ENCODE peak calls at places on chromosomes 3 and 15, in ten cellular contexts. B is fibroblast of the conjunctiva, Z is HTR-8/SVneo, Q is HEK293T, S is amniotic epithelial cell, G is mucosa of descending colon, X is NCI-H187, I is H9, D is GM20000, K is memory B cell. Y is an unnamed sample.
A peak's percentile ranks its signal among the peaks of the same experiment; 100 is the strongest.

GRCh38 chr3:38725726-38726410 is 76.4 kb upstream of the SCN5A start:
- DNase-seq in B (no peak), Z (no peak), Q (no peak), S (peak; percentile 38), G (no peak), X (no peak), I (no peak), D (no peak), K (no peak), Y (no peak)

GRCh38 chr3:8600457-8600856 is 44.1 kb downstream of the SSUH2 start:
- DNase-seq in B (no peak), Z (no peak), Q (no peak), S (no peak), G (no peak), X (no peak), I (no peak), D (no peak), K (no peak), Y (no peak)

GRCh38 chr3:51539291-51539891 is 872 bp downstream of the RAD54L2 start:
- DNase-seq in B (peak; percentile 4), Z (peak; percentile 49), Q (peak; percentile 33), S (peak; percentile 78), G (peak; percentile 25), X (no peak), I (peak; percentile 42), D (peak; percentile 43), K (no peak), Y (peak; percentile 41)

GRCh38 chr15:62209821-62210220 is 44.7 kb upstream of the C2CD4B start:
- DNase-seq in B (no peak), Z (no peak), Q (no peak), S (no peak), G (peak; percentile 6), X (no peak), I (no peak), D (no peak), K (no peak), Y (no peak)

GRCh38 chr3:56802793-56803192 is 1.0 kb upstream of the ARHGEF3 start:
- DNase-seq in B (no peak), Z (no peak), Q (no peak), S (no peak), G (no peak), X (no peak), I (no peak), D (no peak), K (no peak), Y (no peak)

GRCh38 chr3:113535898-113536297 is 3.5 kb downstream of the SIDT1 start:
- DNase-seq in B (no peak), Z (no peak), Q (peak; percentile 26), S (no peak), G (no peak), X (no peak), I (no peak), D (no peak), K (no peak), Y (no peak)

GRCh38 chr3:158961911-158962310 is 160.1 kb downstream of the MFSD1 start:
- DNase-seq in B (no peak), Z (no peak), Q (no peak), S (no peak), G (no peak), X (no peak), I (no peak), D (no peak), K (no peak), Y (no peak)

GRCh38 chr15:75577401-75578205 is 1.5 kb downstream of the PTPN9 start:
- DNase-seq in B (no peak), Z (peak; percentile 24), Q (no peak), S (peak; percentile 29), G (peak; percentile 15), X (no peak), I (no peak), D (no peak), K (no peak), Y (peak; percentile 39)

GRCh38 chr3:184040010-184040409 is 8.5 kb downstream of the HTR3D start:
- DNase-seq in B (no peak), Z (peak; percentile 69), Q (peak; percentile 31), S (peak; percentile 23), G (peak; percentile 3), X (no peak), I (peak; percentile 63), D (no peak), K (no peak), Y (peak; percentile 49)

GRCh38 chr3:57998366-57999283 is 9.6 kb upstream of the FLNB start:
- DNase-seq in B (no peak), Z (no peak), Q (peak; percentile 39), S (peak; percentile 87), G (peak; percentile 63), X (no peak), I (no peak), D (peak; percentile 56), K (no peak), Y (peak; percentile 23)

GRCh38 chr3:179768080-179768479 is 115.2 kb downstream of the USP13 start:
- DNase-seq in B (peak; percentile 44), Z (peak; percentile 48), Q (peak; percentile 26), S (peak; percentile 59), G (peak; percentile 57), X (no peak), I (peak; percentile 50), D (no peak), K (no peak), Y (no peak)

GRCh38 chr3:197406266-197406665 is 107.9 kb upstream of the DLG1 start:
- DNase-seq in B (no peak), Z (no peak), Q (no peak), S (no peak), G (no peak), X (no peak), I (no peak), D (no peak), K (no peak), Y (peak; percentile 31)

GRCh38 chr3:126348308-126348920 is 8.8 kb downstream of the KLF15 start:
- DNase-seq in B (no peak), Z (no peak), Q (peak; percentile 26), S (no peak), G (no peak), X (no peak), I (peak; percentile 69), D (no peak), K (no peak), Y (peak; percentile 39)

GRCh38 chr15:38690221-38690620 is 125.6 kb upstream of the RASGRP1 start:
- DNase-seq in B (no peak), Z (no peak), Q (no peak), S (no peak), G (no peak), X (peak; percentile 40), I (no peak), D (no peak), K (no peak), Y (no peak)

GRCh38 chr15:74200871-74201419 is 1.6 kb downstream of the STRA6 start:
- DNase-seq in B (no peak), Z (no peak), Q (no peak), S (no peak), G (no peak), X (no peak), I (no peak), D (no peak), K (no peak), Y (peak; percentile 63)

GRCh38 chr3:170992854-170993253 is 33.7 kb downstream of the SLC2A2 start:
- DNase-seq in B (no peak), Z (no peak), Q (no peak), S (peak; percentile 32), G (no peak), X (no peak), I (no peak), D (no peak), K (no peak), Y (no peak)

GRCh38 chr15:91886878-91887277 is 33.4 kb downstream of the SLCO3A1 start:
- DNase-seq in B (no peak), Z (no peak), Q (no peak), S (no peak), G (no peak), X (no peak), I (no peak), D (no peak), K (no peak), Y (no peak)

GRCh38 chr3:119352235-119352634 is 58.1 kb downstream of the ARHGAP31 start:
- DNase-seq in B (no peak), Z (no peak), Q (no peak), S (peak; percentile 67), G (no peak), X (no peak), I (no peak), D (peak; percentile 55), K (peak; percentile 22), Y (no peak)

GRCh38 chr3:50630916-50631315 is 14.0 kb downstream of the MAPKAPK3 start:
- DNase-seq in B (no peak), Z (no peak), Q (no peak), S (no peak), G (no peak), X (no peak), I (no peak), D (no peak), K (no peak), Y (no peak)

Y was measured in SJSA1.